ENCODE peak calls at places on chromosomes 3 and 15, in five cellular contexts. L, I, X, U and Q are unnamed samples. For H3K4me1, the result is how much of the 10 kb centered on the place peaks cover.

GRCh38 chr3:126678691-126679317 is 23.9 kb upstream of the TXNRD3 start:
- DNase-seq in L (no peak), I (no peak), X (no peak), U (no peak), Q (peak)

GRCh38 chr3:9231488-9231887 is 18.0 kb downstream of the SRGAP3 start:
- DNase-seq in L (no peak), I (no peak), X (no peak), U (no peak), Q (no peak)

GRCh38 chr3:52197499-52197841 is 490 bp upstream of the ALAS1 start:
- DNase-seq in L (no peak), I (no peak), X (no peak), U (no peak), Q (no peak)

GRCh38 chr3:29440321-29441019 is 159.6 kb downstream of the RBMS3 start:
- DNase-seq in L (no peak), I (peak), X (no peak), U (peak), Q (no peak)

GRCh38 chr3:152260026-152260425 is 8.7 kb upstream of the MBNL1 start:
- DNase-seq in L (no peak), I (peak), X (no peak), U (no peak), Q (no peak)

GRCh38 chr15:73081321-73081958 is 29.2 kb downstream of the NEO1 start:
- DNase-seq in L (no peak), I (peak), X (no peak), U (peak), Q (peak)

GRCh38 chr15:51046016-51046415 is 48.7 kb downstream of the TNFAIP8L3 start:
- DNase-seq in L (no peak), I (no peak), X (no peak), U (no peak), Q (no peak)

GRCh38 chr15:34439878-34440277 is 2.3 kb upstream of the GOLGA8A start:
- DNase-seq in L (no peak), I (no peak), X (no peak), U (no peak), Q (no peak)

GRCh38 chr15:74270155-74270554 is 34.0 kb downstream of the CCDC33 start:
- DNase-seq in L (no peak), I (no peak), X (no peak), U (no peak), Q (peak)

GRCh38 chr3:2929574-2929973 is 180.6 kb downstream of the IL5RA start:
- DNase-seq in L (no peak), I (no peak), X (no peak), U (no peak), Q (no peak)

GRCh38 chr15:83282859-83283812 is 1.3 kb downstream of the BNC1 start:
- DNase-seq in L (no peak), I (peak), X (peak), U (peak), Q (no peak)

GRCh38 chr3:16468114-16469098 is 45.1 kb downstream of the RFTN1 start:
- DNase-seq in L (no peak), I (peak), X (no peak), U (peak), Q (no peak)

GRCh38 chr15:67914028-67914427 is 74.2 kb upstream of the RNU6-1 start:
- DNase-seq in L (no peak), I (no peak), X (no peak), U (no peak), Q (no peak)

GRCh38 chr3:105827101-105827634 is 41.6 kb downstream of the CBLB start:
- DNase-seq in L (no peak), I (peak), X (no peak), U (no peak), Q (no peak)

GRCh38 chr3:121574449-121574848 is 6.7 kb downstream of the ARGFX start:
- DNase-seq in L (no peak), I (peak), X (no peak), U (no peak), Q (peak)

GRCh38 chr15:78149805-78150751 is 916 bp downstream of the IDH3A start:
- DNase-seq in L (no peak), I (no peak), X (no peak), U (no peak), Q (no peak)

GRCh38 chr15:73922186-73923151 is 3.8 kb upstream of the LOXL1 start:
- DNase-seq in L (no peak), I (peak), X (peak), U (peak), Q (no peak)

GRCh38 chr3:78256123-78256522 is 1216.2 kb downstream of the ROBO2 start:
- DNase-seq in L (no peak), I (no peak), X (no peak), U (no peak), Q (no peak)

GRCh38 chr3:117920240-117920923 is 1114.3 kb downstream of the IGSF11 start:
- DNase-seq in L (no peak), I (peak), X (no peak), U (peak), Q (no peak)

GRCh38 chr15:40296561-40297230 is 11.0 kb downstream of the PLCB2 start:
- DNase-seq in L (no peak), I (no peak), X (no peak), U (no peak), Q (no peak)

GRCh38 chr3:69182588-69183299 is 60.3 kb upstream of the LMOD3 start:
- DNase-seq in L (no peak), I (peak), X (no peak), U (no peak), Q (peak)

GRCh38 chr3:55592572-55592971 is 105.5 kb upstream of the WNT5A start:
- DNase-seq in L (no peak), I (peak), X (no peak), U (no peak), Q (no peak)
- H3K4me1 ChIP-seq in L (under half), I (under half), X (under half), U (under half), Q (under half)

DNA sequence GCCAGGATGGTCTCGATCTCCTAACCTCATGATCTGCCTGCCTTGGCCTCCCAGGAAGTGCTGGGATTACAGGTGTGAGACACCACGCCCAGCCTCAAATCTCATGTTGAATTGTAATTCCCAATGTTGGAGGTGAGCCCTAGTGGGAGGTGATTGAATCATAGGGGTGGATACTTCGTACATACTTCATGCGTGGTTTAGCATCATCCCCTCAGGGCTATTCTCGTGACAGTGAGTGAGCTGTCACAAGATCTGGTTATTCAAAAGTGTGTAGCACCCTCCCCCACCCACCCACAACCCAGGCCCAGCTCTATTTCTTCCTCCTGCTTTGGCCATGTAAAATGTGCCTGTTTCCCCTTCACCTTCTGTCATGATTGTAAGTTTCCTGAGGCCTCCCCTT is 236.9 kb upstream of the IL12A start:
- DNase-seq in L (no peak), I (no peak), X (no peak), U (no peak), Q (no peak)
- H3K4me3 ChIP-seq in L (no peak), I (no peak), X (no peak), U (no peak), Q (no peak)

GRCh38 chr3:190053919-190054672 is 66.6 kb downstream of the P3H2 start:
- DNase-seq in L (no peak), I (peak), X (no peak), U (no peak), Q (no peak)
- TF ChIP-seq CTCF in L (no peak), I (no peak), X (no peak), U (peak), Q (no peak)

GRCh38 chr15:70493376-70493775 is 270.0 kb downstream of the UACA start:
- DNase-seq in L (no peak), I (no peak), X (no peak), U (no peak), Q (no peak)

GRCh38 chr15:70492240-70493177 is 270.8 kb downstream of the UACA start:
- DNase-seq in L (no peak), I (peak), X (no peak), U (no peak), Q (peak)

GRCh38 chr15:70494861-70495571 is 268.3 kb downstream of the UACA start:
- DNase-seq in L (no peak), I (peak), X (no peak), U (peak), Q (no peak)

GRCh38 chr15:70494529-70494860 is 268.9 kb downstream of the UACA start:
- DNase-seq in L (no peak), I (no peak), X (no peak), U (no peak), Q (no peak)

DNA sequence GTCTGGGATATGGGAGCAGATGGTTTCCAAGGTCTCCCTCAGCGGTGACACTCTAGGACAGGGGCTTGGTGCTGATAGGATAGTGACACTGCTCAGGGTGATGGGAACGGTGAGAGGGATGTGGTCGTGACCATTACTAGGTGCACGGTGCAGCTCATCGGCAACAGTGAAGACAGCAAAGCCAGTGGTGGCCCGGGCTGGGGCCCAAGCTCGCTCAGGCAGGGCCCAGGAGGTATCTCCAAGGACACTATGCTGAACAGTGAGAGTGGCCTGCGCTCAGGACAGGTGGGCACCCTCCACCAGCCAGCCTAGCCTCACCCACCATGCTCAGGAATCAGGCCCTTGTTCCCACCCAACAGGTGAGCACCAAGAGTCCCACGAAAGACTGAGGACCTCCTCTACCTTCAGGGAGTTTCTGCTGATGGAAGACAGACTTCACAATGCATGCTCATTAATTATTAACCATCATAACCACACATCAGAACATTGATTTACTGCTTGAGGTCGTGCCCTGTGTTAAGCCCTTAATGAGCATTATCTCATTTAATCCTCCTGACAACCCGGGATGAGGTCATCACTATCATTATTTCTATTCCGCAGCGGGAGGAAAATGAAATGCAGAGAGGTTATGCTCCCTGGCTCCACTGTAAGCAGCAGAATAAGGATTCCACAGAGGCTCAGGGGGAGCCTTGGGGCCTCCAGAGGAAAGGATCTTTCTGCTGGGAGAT is 269.4 kb downstream of the UACA start:
- DNase-seq in L (no peak), I (peak), X (no peak), U (no peak), Q (no peak)
- H3K4me1 ChIP-seq in L (under half), I (under half), X (under half), U (under half), Q (under half)